ENCODE peak calls at places on chromosomes 12 and 14, in seven cellular contexts. One of them, this sample, is unnamed.

GRCh38 chr12:28578833-28579252 is 388.6 kb downstream of the CCDC91 start:
- DNase-seq in activated T-cell treated with anti-CD3 and anti-CD28 coated beads for 48 hours: no peak
- DNase-seq in EL: peak
- DNase-seq in NCI-H1105: no peak
- DNase-seq in NCI-H1417: no peak
- DNase-seq in aorta: no peak
- DNase-seq in stimulated activated CD4-positive, alpha-beta T cell treated with anti-CD3 and anti-CD28 coated beads, Interleukin-1b, Interleukin-23, amount 100 ng/mL, for 48 hours: no peak
- DNase-seq in this sample: no peak

GRCh38 chr14:54564799-54565235 is 2.1 kb upstream of the SAMD4A start:
- DNase-seq in activated T-cell treated with anti-CD3 and anti-CD28 coated beads for 48 hours: no peak
- DNase-seq in EL: peak
- DNase-seq in NCI-H1105: no peak
- DNase-seq in NCI-H1417: peak
- DNase-seq in aorta: no peak
- DNase-seq in stimulated activated CD4-positive, alpha-beta T cell treated with anti-CD3 and anti-CD28 coated beads, Interleukin-1b, Interleukin-23, amount 100 ng/mL, for 48 hours: no peak
- DNase-seq in this sample: no peak

GRCh38 chr12:92065664-92066063 is 80.0 kb downstream of the BTG1 start:
- DNase-seq in activated T-cell treated with anti-CD3 and anti-CD28 coated beads for 48 hours: no peak
- DNase-seq in EL: no peak
- DNase-seq in NCI-H1105: no peak
- DNase-seq in NCI-H1417: no peak
- DNase-seq in aorta: no peak
- DNase-seq in stimulated activated CD4-positive, alpha-beta T cell treated with anti-CD3 and anti-CD28 coated beads, Interleukin-1b, Interleukin-23, amount 100 ng/mL, for 48 hours: no peak
- DNase-seq in this sample: no peak

GRCh38 chr14:52835122-52835903 is 43.9 kb upstream of the GNPNAT1 start:
- DNase-seq in activated T-cell treated with anti-CD3 and anti-CD28 coated beads for 48 hours: no peak
- DNase-seq in EL: peak
- DNase-seq in NCI-H1105: peak
- DNase-seq in NCI-H1417: no peak
- DNase-seq in aorta: no peak
- DNase-seq in stimulated activated CD4-positive, alpha-beta T cell treated with anti-CD3 and anti-CD28 coated beads, Interleukin-1b, Interleukin-23, amount 100 ng/mL, for 48 hours: no peak
- DNase-seq in this sample: no peak

GRCh38 chr12:113403435-113404415 is at the start of gene SDS:
- DNase-seq in activated T-cell treated with anti-CD3 and anti-CD28 coated beads for 48 hours: no peak
- DNase-seq in EL: peak
- DNase-seq in NCI-H1105: no peak
- DNase-seq in NCI-H1417: no peak
- DNase-seq in aorta: no peak
- DNase-seq in stimulated activated CD4-positive, alpha-beta T cell treated with anti-CD3 and anti-CD28 coated beads, Interleukin-1b, Interleukin-23, amount 100 ng/mL, for 48 hours: no peak
- DNase-seq in this sample: peak

GRCh38 chr12:131615316-131616053 is 95.4 kb upstream of the SFSWAP start:
- DNase-seq in activated T-cell treated with anti-CD3 and anti-CD28 coated beads for 48 hours: no peak
- DNase-seq in EL: peak
- DNase-seq in NCI-H1105: no peak
- DNase-seq in NCI-H1417: no peak
- DNase-seq in aorta: no peak
- DNase-seq in stimulated activated CD4-positive, alpha-beta T cell treated with anti-CD3 and anti-CD28 coated beads, Interleukin-1b, Interleukin-23, amount 100 ng/mL, for 48 hours: no peak
- DNase-seq in this sample: no peak

GRCh38 chr12:51242896-51243295 is 4.3 kb downstream of the DAZAP2 start:
- DNase-seq in activated T-cell treated with anti-CD3 and anti-CD28 coated beads for 48 hours: no peak
- DNase-seq in EL: no peak
- DNase-seq in NCI-H1105: no peak
- DNase-seq in NCI-H1417: no peak
- DNase-seq in aorta: no peak
- DNase-seq in stimulated activated CD4-positive, alpha-beta T cell treated with anti-CD3 and anti-CD28 coated beads, Interleukin-1b, Interleukin-23, amount 100 ng/mL, for 48 hours: no peak
- DNase-seq in this sample: no peak

GRCh38 chr12:89648211-89648930 is 60.3 kb downstream of the ATP2B1 start:
- DNase-seq in activated T-cell treated with anti-CD3 and anti-CD28 coated beads for 48 hours: no peak
- DNase-seq in EL: peak
- DNase-seq in NCI-H1105: no peak
- DNase-seq in NCI-H1417: no peak
- DNase-seq in aorta: no peak
- DNase-seq in stimulated activated CD4-positive, alpha-beta T cell treated with anti-CD3 and anti-CD28 coated beads, Interleukin-1b, Interleukin-23, amount 100 ng/mL, for 48 hours: no peak
- DNase-seq in this sample: no peak

GRCh38 chr12:129394416-129394815 is 509.4 kb downstream of the TMEM132D start:
- DNase-seq in activated T-cell treated with anti-CD3 and anti-CD28 coated beads for 48 hours: no peak
- DNase-seq in EL: no peak
- DNase-seq in NCI-H1105: no peak
- DNase-seq in NCI-H1417: no peak
- DNase-seq in aorta: no peak
- DNase-seq in stimulated activated CD4-positive, alpha-beta T cell treated with anti-CD3 and anti-CD28 coated beads, Interleukin-1b, Interleukin-23, amount 100 ng/mL, for 48 hours: no peak
- DNase-seq in this sample: no peak

GRCh38 chr14:29805415-29806123 is 122.1 kb downstream of the PRKD1 start:
- DNase-seq in activated T-cell treated with anti-CD3 and anti-CD28 coated beads for 48 hours: no peak
- DNase-seq in EL: peak
- DNase-seq in NCI-H1105: no peak
- DNase-seq in NCI-H1417: no peak
- DNase-seq in aorta: peak
- DNase-seq in stimulated activated CD4-positive, alpha-beta T cell treated with anti-CD3 and anti-CD28 coated beads, Interleukin-1b, Interleukin-23, amount 100 ng/mL, for 48 hours: no peak
- DNase-seq in this sample: no peak

This sample was measured in hypothalamus.